ENCODE peak calls at places on chromosomes 6 and 20, in six cellular contexts. One of them, this sample, is unnamed.

GRCh38 chr20:61997372-61997771 is 68.3 kb downstream of the TAF4 start:
- DNase-seq in BJ: no peak
- DNase-seq in stimulated activated naive CD4-positive, alpha-beta T cell treated with Interleukin-2 at 50 U/mL for 16 hours: no peak
- DNase-seq in cardiac muscle cell: no peak
- DNase-seq in iris pigment epithelial cell: no peak
- DNase-seq in posterior cingulate gyrus: no peak
- DNase-seq in this sample: no peak

GRCh38 chr6:33694401-33694931 is 17.0 kb downstream of the UQCC2 start:
- DNase-seq in BJ: no peak
- DNase-seq in stimulated activated naive CD4-positive, alpha-beta T cell treated with Interleukin-2 at 50 U/mL for 16 hours: peak
- DNase-seq in cardiac muscle cell: peak
- DNase-seq in iris pigment epithelial cell: peak
- DNase-seq in posterior cingulate gyrus: no peak
- DNase-seq in this sample: peak

GRCh38 chr6:107598091-107598490 is 108.2 kb downstream of the SOBP start:
- DNase-seq in BJ: no peak
- DNase-seq in stimulated activated naive CD4-positive, alpha-beta T cell treated with Interleukin-2 at 50 U/mL for 16 hours: no peak
- DNase-seq in cardiac muscle cell: no peak
- DNase-seq in iris pigment epithelial cell: no peak
- DNase-seq in posterior cingulate gyrus: no peak
- DNase-seq in this sample: no peak

GRCh38 chr6:43495409-43495941 is 14.7 kb downstream of the LRRC73 start:
- DNase-seq in BJ: no peak
- DNase-seq in stimulated activated naive CD4-positive, alpha-beta T cell treated with Interleukin-2 at 50 U/mL for 16 hours: no peak
- DNase-seq in cardiac muscle cell: no peak
- DNase-seq in iris pigment epithelial cell: no peak
- DNase-seq in posterior cingulate gyrus: no peak
- DNase-seq in this sample: no peak

GRCh38 chr6:137291441-137291840 is 72.3 kb upstream of the IFNGR1 start:
- DNase-seq in BJ: no peak
- DNase-seq in stimulated activated naive CD4-positive, alpha-beta T cell treated with Interleukin-2 at 50 U/mL for 16 hours: no peak
- DNase-seq in cardiac muscle cell: peak
- DNase-seq in iris pigment epithelial cell: peak
- DNase-seq in posterior cingulate gyrus: peak
- DNase-seq in this sample: no peak

GRCh38 chr20:34112600-34113061 is 588 bp upstream of the EIF2S2 start:
- DNase-seq in BJ: peak
- DNase-seq in stimulated activated naive CD4-positive, alpha-beta T cell treated with Interleukin-2 at 50 U/mL for 16 hours: no peak
- DNase-seq in cardiac muscle cell: peak
- DNase-seq in iris pigment epithelial cell: peak
- DNase-seq in posterior cingulate gyrus: no peak
- DNase-seq in this sample: peak

GRCh38 chr20:8242827-8243764 is 111.0 kb downstream of the PLCB1 start:
- DNase-seq in BJ: peak
- DNase-seq in stimulated activated naive CD4-positive, alpha-beta T cell treated with Interleukin-2 at 50 U/mL for 16 hours: no peak
- DNase-seq in cardiac muscle cell: peak
- DNase-seq in iris pigment epithelial cell: no peak
- DNase-seq in posterior cingulate gyrus: no peak
- DNase-seq in this sample: no peak

GRCh38 chr6:89414215-89414614 is 2.1 kb upstream of the RRAGD start:
- DNase-seq in BJ: no peak
- DNase-seq in stimulated activated naive CD4-positive, alpha-beta T cell treated with Interleukin-2 at 50 U/mL for 16 hours: no peak
- DNase-seq in cardiac muscle cell: no peak
- DNase-seq in iris pigment epithelial cell: no peak
- DNase-seq in posterior cingulate gyrus: no peak
- DNase-seq in this sample: no peak

GRCh38 chr6:27280064-27280539 is 32.0 kb downstream of the POM121L2 start:
- DNase-seq in BJ: no peak
- DNase-seq in stimulated activated naive CD4-positive, alpha-beta T cell treated with Interleukin-2 at 50 U/mL for 16 hours: no peak
- DNase-seq in cardiac muscle cell: peak
- DNase-seq in iris pigment epithelial cell: peak
- DNase-seq in posterior cingulate gyrus: no peak
- DNase-seq in this sample: no peak

GRCh38 chr6:135310291-135310690 is 129.2 kb downstream of the MYB start:
- DNase-seq in BJ: no peak
- DNase-seq in stimulated activated naive CD4-positive, alpha-beta T cell treated with Interleukin-2 at 50 U/mL for 16 hours: no peak
- DNase-seq in cardiac muscle cell: peak
- DNase-seq in iris pigment epithelial cell: no peak
- DNase-seq in posterior cingulate gyrus: no peak
- DNase-seq in this sample: no peak

GRCh38 chr6:126123226-126123625 is 136.9 kb downstream of the TRMT11 start:
- DNase-seq in BJ: no peak
- DNase-seq in stimulated activated naive CD4-positive, alpha-beta T cell treated with Interleukin-2 at 50 U/mL for 16 hours: no peak
- DNase-seq in cardiac muscle cell: peak
- DNase-seq in iris pigment epithelial cell: peak
- DNase-seq in posterior cingulate gyrus: no peak
- DNase-seq in this sample: no peak

GRCh38 chr6:75818061-75818855 is 69.2 kb downstream of the MYO6 start:
- DNase-seq in BJ: no peak
- DNase-seq in stimulated activated naive CD4-positive, alpha-beta T cell treated with Interleukin-2 at 50 U/mL for 16 hours: no peak
- DNase-seq in cardiac muscle cell: no peak
- DNase-seq in iris pigment epithelial cell: peak
- DNase-seq in posterior cingulate gyrus: no peak
- DNase-seq in this sample: no peak

GRCh38 chr6:34517461-34517868 is 38.7 kb downstream of the SPDEF start:
- DNase-seq in BJ: no peak
- DNase-seq in stimulated activated naive CD4-positive, alpha-beta T cell treated with Interleukin-2 at 50 U/mL for 16 hours: no peak
- DNase-seq in cardiac muscle cell: no peak
- DNase-seq in iris pigment epithelial cell: no peak
- DNase-seq in posterior cingulate gyrus: no peak
- DNase-seq in this sample: no peak

GRCh38 chr6:127880452-127880851 is 20.4 kb downstream of the THEMIS start:
- DNase-seq in BJ: no peak
- DNase-seq in stimulated activated naive CD4-positive, alpha-beta T cell treated with Interleukin-2 at 50 U/mL for 16 hours: no peak
- DNase-seq in cardiac muscle cell: no peak
- DNase-seq in iris pigment epithelial cell: no peak
- DNase-seq in posterior cingulate gyrus: no peak
- DNase-seq in this sample: no peak

GRCh38 chr20:43189614-43190331 is at the start of gene PTPRT:
- DNase-seq in BJ: no peak
- DNase-seq in stimulated activated naive CD4-positive, alpha-beta T cell treated with Interleukin-2 at 50 U/mL for 16 hours: no peak
- DNase-seq in cardiac muscle cell: no peak
- DNase-seq in iris pigment epithelial cell: no peak
- DNase-seq in posterior cingulate gyrus: peak
- DNase-seq in this sample: no peak

GRCh38 chr6:111874030-111874425 is 776 bp upstream of the FYN start:
- DNase-seq in BJ: no peak
- DNase-seq in stimulated activated naive CD4-positive, alpha-beta T cell treated with Interleukin-2 at 50 U/mL for 16 hours: peak
- DNase-seq in cardiac muscle cell: peak
- DNase-seq in iris pigment epithelial cell: peak
- DNase-seq in posterior cingulate gyrus: no peak
- DNase-seq in this sample: no peak

GRCh38 chr6:28003059-28003458 is 46.0 kb downstream of the OR2B6 start:
- DNase-seq in BJ: no peak
- DNase-seq in stimulated activated naive CD4-positive, alpha-beta T cell treated with Interleukin-2 at 50 U/mL for 16 hours: no peak
- DNase-seq in cardiac muscle cell: no peak
- DNase-seq in iris pigment epithelial cell: no peak
- DNase-seq in posterior cingulate gyrus: no peak
- DNase-seq in this sample: no peak

GRCh38 chr6:31203345-31203979 is 33.0 kb upstream of the POU5F1 start:
- DNase-seq in BJ: no peak
- DNase-seq in stimulated activated naive CD4-positive, alpha-beta T cell treated with Interleukin-2 at 50 U/mL for 16 hours: peak
- DNase-seq in cardiac muscle cell: peak
- DNase-seq in iris pigment epithelial cell: peak
- DNase-seq in posterior cingulate gyrus: no peak
- DNase-seq in this sample: no peak

GRCh38 chr20:44080646-44081267 is 106.2 kb downstream of the JPH2 start:
- DNase-seq in BJ: no peak
- DNase-seq in stimulated activated naive CD4-positive, alpha-beta T cell treated with Interleukin-2 at 50 U/mL for 16 hours: peak
- DNase-seq in cardiac muscle cell: peak
- DNase-seq in iris pigment epithelial cell: peak
- DNase-seq in posterior cingulate gyrus: peak
- DNase-seq in this sample: peak